ENCODE peak calls at places on chromosomes 6 and 20, in ten cellular contexts. One of them, this sample, is unnamed. For H3K4me1, the result is how much of the 10 kb centered on the place peaks cover.

GRCh38 chr6:91291071-91291470 is 704.2 kb upstream of the MAP3K7 start:
- DNase-seq in HepG2: no peak
- DNase-seq in prostate gland: no peak
- DNase-seq in HCT116: no peak
- DNase-seq in suprapubic skin: no peak
- DNase-seq in endothelial cell of umbilical vein: no peak
- DNase-seq in K562: no peak
- DNase-seq in breast epithelium: no peak
- DNase-seq in H1: no peak
- DNase-seq in stomach: no peak
- DNase-seq in this sample: no peak

GRCh38 chr6:52426667-52427066 is 6.5 kb downstream of the EFHC1 start:
- DNase-seq in HepG2: peak
- DNase-seq in prostate gland: no peak
- DNase-seq in HCT116: no peak
- DNase-seq in suprapubic skin: no peak
- DNase-seq in endothelial cell of umbilical vein: no peak
- DNase-seq in K562: no peak
- DNase-seq in breast epithelium: no peak
- DNase-seq in H1: no peak
- DNase-seq in stomach: no peak
- DNase-seq in this sample: no peak

GRCh38 chr6:1400126-1400850 is 10.9 kb downstream of the FOXF2 start:
- DNase-seq in HepG2: no peak
- DNase-seq in prostate gland: no peak
- DNase-seq in HCT116: no peak
- DNase-seq in suprapubic skin: peak
- DNase-seq in endothelial cell of umbilical vein: no peak
- DNase-seq in K562: no peak
- DNase-seq in breast epithelium: peak
- DNase-seq in H1: no peak
- DNase-seq in stomach: peak
- DNase-seq in this sample: no peak

GRCh38 chr6:159390384-159390783 is 221.2 kb downstream of the FNDC1 start:
- DNase-seq in HepG2: no peak
- DNase-seq in prostate gland: no peak
- DNase-seq in HCT116: no peak
- DNase-seq in suprapubic skin: no peak
- DNase-seq in endothelial cell of umbilical vein: no peak
- DNase-seq in K562: no peak
- DNase-seq in breast epithelium: no peak
- DNase-seq in H1: no peak
- DNase-seq in stomach: no peak
- DNase-seq in this sample: no peak

GRCh38 chr6:43873806-43874714 is 104.0 kb downstream of the VEGFA start:
- DNase-seq in HepG2: peak
- DNase-seq in prostate gland: peak
- DNase-seq in HCT116: no peak
- DNase-seq in suprapubic skin: no peak
- DNase-seq in endothelial cell of umbilical vein: no peak
- DNase-seq in K562: no peak
- DNase-seq in breast epithelium: no peak
- DNase-seq in H1: no peak
- DNase-seq in stomach: peak
- DNase-seq in this sample: no peak

GRCh38 chr6:52243282-52243893 is 912 bp downstream of the IL17F start:
- DNase-seq in HepG2: no peak
- DNase-seq in prostate gland: no peak
- DNase-seq in HCT116: no peak
- DNase-seq in suprapubic skin: no peak
- DNase-seq in endothelial cell of umbilical vein: peak
- DNase-seq in K562: no peak
- DNase-seq in breast epithelium: no peak
- DNase-seq in H1: no peak
- DNase-seq in stomach: no peak
- DNase-seq in this sample: no peak

GRCh38 chr6:13261464-13261994 is 66.8 kb downstream of the TBC1D7 start:
- DNase-seq in HepG2: no peak
- DNase-seq in prostate gland: no peak
- DNase-seq in HCT116: no peak
- DNase-seq in suprapubic skin: no peak
- DNase-seq in endothelial cell of umbilical vein: no peak
- DNase-seq in K562: no peak
- DNase-seq in breast epithelium: no peak
- DNase-seq in H1: no peak
- DNase-seq in stomach: no peak
- DNase-seq in this sample: peak

GRCh38 chr20:21133917-21134622 is 8.2 kb downstream of the KIZ start:
- DNase-seq in HepG2: no peak
- DNase-seq in prostate gland: no peak
- DNase-seq in HCT116: no peak
- DNase-seq in suprapubic skin: no peak
- DNase-seq in endothelial cell of umbilical vein: no peak
- DNase-seq in K562: no peak
- DNase-seq in breast epithelium: no peak
- DNase-seq in H1: no peak
- DNase-seq in stomach: no peak
- DNase-seq in this sample: no peak

GRCh38 chr20:10594286-10594868 is 79.4 kb downstream of the JAG1 start:
- DNase-seq in HepG2: no peak
- DNase-seq in prostate gland: no peak
- DNase-seq in HCT116: no peak
- DNase-seq in suprapubic skin: no peak
- DNase-seq in endothelial cell of umbilical vein: no peak
- DNase-seq in K562: no peak
- DNase-seq in breast epithelium: no peak
- DNase-seq in H1: no peak
- DNase-seq in stomach: no peak
- DNase-seq in this sample: no peak

GRCh38 chr6:113857565-113858066 is 471 bp downstream of the MARCKS start:
- DNase-seq in HepG2: no peak
- DNase-seq in prostate gland: no peak
- DNase-seq in HCT116: no peak
- DNase-seq in suprapubic skin: no peak
- DNase-seq in endothelial cell of umbilical vein: no peak
- DNase-seq in K562: peak
- DNase-seq in breast epithelium: no peak
- DNase-seq in H1: peak
- DNase-seq in stomach: peak
- DNase-seq in this sample: peak

GRCh38 chr6:113858605-113859348 is 1.6 kb downstream of the MARCKS start:
- DNase-seq in HepG2: peak
- DNase-seq in prostate gland: peak
- DNase-seq in HCT116: peak
- DNase-seq in suprapubic skin: peak
- DNase-seq in endothelial cell of umbilical vein: peak
- DNase-seq in K562: peak
- DNase-seq in breast epithelium: peak
- DNase-seq in H1: peak
- DNase-seq in stomach: peak
- DNase-seq in this sample: peak

GRCh38 chr6:113860165-113860955 is 3.2 kb downstream of the MARCKS start:
- DNase-seq in HepG2: peak
- DNase-seq in prostate gland: peak
- DNase-seq in HCT116: no peak
- DNase-seq in suprapubic skin: no peak
- DNase-seq in endothelial cell of umbilical vein: peak
- DNase-seq in K562: no peak
- DNase-seq in breast epithelium: no peak
- DNase-seq in H1: no peak
- DNase-seq in stomach: peak
- DNase-seq in this sample: peak

GRCh38 chr6:113858067-113858604 is 991 bp downstream of the MARCKS start:
- DNase-seq in HepG2: no peak
- DNase-seq in prostate gland: peak
- DNase-seq in HCT116: no peak
- DNase-seq in suprapubic skin: no peak
- DNase-seq in endothelial cell of umbilical vein: peak
- DNase-seq in K562: no peak
- DNase-seq in breast epithelium: peak
- DNase-seq in H1: peak
- DNase-seq in stomach: peak
- DNase-seq in this sample: peak

DNA sequence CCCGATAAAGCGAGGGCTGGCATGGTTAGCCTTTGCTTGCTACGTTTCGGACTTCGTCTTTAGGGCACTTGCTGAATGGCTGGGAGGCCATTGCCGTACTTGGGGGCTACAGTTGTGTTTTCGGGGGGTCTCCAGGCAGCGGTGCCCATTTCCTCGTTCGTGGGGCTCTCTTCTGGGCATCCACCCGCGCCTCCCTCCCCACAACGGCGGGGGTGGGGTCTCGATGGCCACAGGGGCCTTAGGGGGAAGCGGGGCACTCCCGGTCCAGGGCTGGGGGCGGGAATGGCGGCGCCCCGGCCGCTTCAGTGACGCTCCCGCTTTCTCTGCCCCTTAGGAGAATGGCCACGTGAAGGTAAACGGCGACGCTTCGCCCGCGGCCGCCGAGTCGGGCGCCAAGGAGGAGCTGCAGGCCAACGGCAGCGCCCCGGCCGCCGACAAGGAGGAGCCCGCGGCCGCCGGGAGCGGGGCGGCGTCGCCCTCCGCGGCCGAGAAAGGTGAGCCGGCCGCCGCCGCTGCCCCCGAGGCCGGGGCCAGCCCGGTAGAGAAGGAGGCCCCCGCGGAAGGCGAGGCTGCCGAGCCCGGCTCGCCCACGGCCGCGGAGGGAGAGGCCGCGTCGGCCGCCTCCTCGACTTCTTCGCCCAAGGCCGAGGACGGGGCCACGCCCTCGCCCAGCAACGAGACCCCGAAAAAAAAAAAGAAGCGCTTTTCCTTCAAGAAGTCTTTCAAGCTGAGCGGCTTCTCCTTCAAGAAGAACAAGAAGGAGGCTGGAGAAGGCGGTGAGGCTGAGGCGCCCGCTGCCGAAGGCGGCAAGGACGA is 2.4 kb downstream of the MARCKS start:
- DNase-seq in HepG2: no peak
- DNase-seq in prostate gland: peak
- DNase-seq in HCT116: no peak
- DNase-seq in suprapubic skin: peak
- DNase-seq in endothelial cell of umbilical vein: peak
- DNase-seq in K562: no peak
- DNase-seq in breast epithelium: peak
- DNase-seq in H1: no peak
- DNase-seq in stomach: peak
- DNase-seq in this sample: peak
- TF ChIP-seq POLR2AphosphoS5 in HepG2: no peak
- TF ChIP-seq POLR2AphosphoS5 in prostate gland: no peak
- TF ChIP-seq POLR2AphosphoS5 in HCT116: no peak
- TF ChIP-seq POLR2AphosphoS5 in suprapubic skin: no peak
- TF ChIP-seq POLR2AphosphoS5 in endothelial cell of umbilical vein: no peak
- TF ChIP-seq POLR2AphosphoS5 in K562: no peak
- TF ChIP-seq POLR2AphosphoS5 in breast epithelium: no peak
- TF ChIP-seq POLR2AphosphoS5 in H1: no peak
- TF ChIP-seq POLR2AphosphoS5 in stomach: no peak
- TF ChIP-seq POLR2AphosphoS5 in this sample: no peak

DNA sequence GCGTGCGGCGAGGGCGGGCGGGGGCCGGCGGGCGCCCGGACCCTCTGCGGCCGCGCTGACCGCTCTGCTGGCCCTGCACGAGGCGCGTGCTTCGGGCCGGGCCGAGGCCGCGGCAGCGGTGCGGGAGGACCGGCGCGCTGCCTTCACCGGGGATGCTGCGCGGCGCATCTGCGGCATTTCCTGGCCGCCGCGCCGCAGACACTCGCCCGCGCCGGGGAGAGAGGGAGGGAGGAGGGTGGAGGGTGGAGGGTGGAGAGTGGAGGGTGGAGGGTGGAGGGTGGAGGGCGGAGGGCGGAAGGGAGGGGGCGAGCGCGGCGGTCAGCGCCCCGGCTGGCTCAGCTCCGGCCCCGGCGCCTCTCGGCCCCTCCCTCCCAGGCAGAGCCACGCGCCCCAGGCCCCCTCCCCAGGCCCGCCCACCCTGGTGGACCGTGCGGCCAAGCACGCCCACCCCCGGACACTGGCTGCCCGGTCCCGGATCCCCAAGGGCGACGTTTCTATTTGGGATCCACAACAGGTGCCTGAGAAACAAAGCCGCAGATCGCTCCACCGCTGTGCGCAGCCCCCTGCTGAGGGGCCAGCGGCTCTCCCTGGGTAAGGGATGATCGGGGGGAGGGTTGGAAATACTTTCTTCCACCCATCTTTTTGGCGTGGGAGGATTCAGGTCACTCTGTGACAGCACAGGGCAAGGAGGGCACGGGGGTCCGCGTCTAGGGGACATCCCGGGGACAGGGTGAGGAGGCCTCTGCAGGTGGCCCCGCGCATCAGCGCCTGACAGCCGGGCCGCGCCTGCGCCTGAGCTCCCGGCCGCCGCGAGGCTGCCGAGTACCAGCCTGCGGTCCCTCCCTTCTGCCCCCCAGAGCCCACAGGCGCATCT is 111.2 kb upstream of the BEND6 start:
- DNase-seq in HepG2: peak
- DNase-seq in prostate gland: peak
- DNase-seq in HCT116: peak
- DNase-seq in suprapubic skin: peak
- DNase-seq in endothelial cell of umbilical vein: peak
- DNase-seq in K562: peak
- DNase-seq in breast epithelium: no peak
- DNase-seq in H1: peak
- DNase-seq in stomach: peak
- DNase-seq in this sample: peak
- H3K4me1 ChIP-seq in HepG2: under half
- H3K4me1 ChIP-seq in prostate gland: under half
- H3K4me1 ChIP-seq in HCT116: under half
- H3K4me1 ChIP-seq in suprapubic skin: under half
- H3K4me1 ChIP-seq in endothelial cell of umbilical vein: under half
- H3K4me1 ChIP-seq in K562: under half
- H3K4me1 ChIP-seq in breast epithelium: under half
- H3K4me1 ChIP-seq in H1: under half
- H3K4me1 ChIP-seq in stomach: under half
- H3K4me1 ChIP-seq in this sample: under half

GRCh38 chr20:45910670-45911485 is 1.1 kb downstream of the PLTP start:
- DNase-seq in HepG2: no peak
- DNase-seq in prostate gland: peak
- DNase-seq in HCT116: peak
- DNase-seq in suprapubic skin: peak
- DNase-seq in endothelial cell of umbilical vein: peak
- DNase-seq in K562: peak
- DNase-seq in breast epithelium: peak
- DNase-seq in H1: peak
- DNase-seq in stomach: peak
- DNase-seq in this sample: peak
- TF ChIP-seq POLR2A in HepG2: no peak
- TF ChIP-seq POLR2A in prostate gland: peak
- TF ChIP-seq POLR2A in HCT116: no peak
- TF ChIP-seq POLR2A in suprapubic skin: no peak
- TF ChIP-seq POLR2A in endothelial cell of umbilical vein: peak
- TF ChIP-seq POLR2A in K562: peak
- TF ChIP-seq POLR2A in breast epithelium: no peak
- TF ChIP-seq POLR2A in H1: peak
- TF ChIP-seq POLR2A in stomach: no peak
- TF ChIP-seq POLR2A in this sample: no peak

DNA sequence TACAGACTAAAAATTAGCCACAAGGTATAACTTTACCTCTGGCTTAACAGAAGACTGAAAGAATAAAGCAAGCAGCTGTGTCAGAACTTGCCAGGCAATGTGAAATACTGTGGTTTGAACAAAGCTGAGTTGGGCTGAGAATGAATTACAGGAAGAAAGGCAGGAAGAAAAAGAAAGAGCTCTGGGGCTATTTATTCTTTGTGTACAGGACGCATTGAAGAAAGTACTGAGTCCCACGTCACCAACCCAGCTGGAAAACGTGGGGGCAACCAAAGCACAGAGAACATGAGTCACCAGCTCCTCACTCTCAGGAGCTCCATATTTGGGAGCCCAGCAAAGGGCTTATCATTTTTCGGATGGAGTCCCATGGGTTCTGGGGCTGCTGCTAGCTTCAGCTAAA is 121.6 kb upstream of the NEDD9 start:
- DNase-seq in HepG2: no peak
- DNase-seq in prostate gland: peak
- DNase-seq in HCT116: no peak
- DNase-seq in suprapubic skin: no peak
- DNase-seq in endothelial cell of umbilical vein: peak
- DNase-seq in K562: no peak
- DNase-seq in breast epithelium: no peak
- DNase-seq in H1: no peak
- DNase-seq in stomach: no peak
- DNase-seq in this sample: no peak
- TF ChIP-seq POLR2AphosphoS5 in HepG2: no peak
- TF ChIP-seq POLR2AphosphoS5 in prostate gland: peak
- TF ChIP-seq POLR2AphosphoS5 in HCT116: no peak
- TF ChIP-seq POLR2AphosphoS5 in suprapubic skin: no peak
- TF ChIP-seq POLR2AphosphoS5 in endothelial cell of umbilical vein: peak
- TF ChIP-seq POLR2AphosphoS5 in K562: no peak
- TF ChIP-seq POLR2AphosphoS5 in breast epithelium: peak
- TF ChIP-seq POLR2AphosphoS5 in H1: no peak
- TF ChIP-seq POLR2AphosphoS5 in stomach: no peak
- TF ChIP-seq POLR2AphosphoS5 in this sample: peak